ENCODE peak calls at places on chromosomes 2 and 18, in eight cellular contexts. F is skeletal muscle cell, P is activated T-cell treated with anti-CD3 and anti-CD28 coated beads for 4 hours, K is EH, N is Calu3, G is GM06990, B is non-pigmented ciliary epithelial cell, J is AG04450. V is an unnamed sample.

GRCh38 chr2:27370816-27371620 is 602 bp downstream of the SNX17 start:
- DNase-seq in F (no peak), P (no peak), K (peak), N (peak), G (peak), B (no peak), J (no peak), V (peak)

GRCh38 chr2:14313351-14313750 is 319.2 kb upstream of the LRATD1 start:
- DNase-seq in F (no peak), P (no peak), K (no peak), N (no peak), G (no peak), B (no peak), J (no peak), V (no peak)

GRCh38 chr2:240551809-240552208 is 6.0 kb downstream of the ANKMY1 start:
- DNase-seq in F (no peak), P (no peak), K (no peak), N (no peak), G (no peak), B (no peak), J (no peak), V (no peak)

GRCh38 chr18:46772396-46772795 is 15.5 kb upstream of the ST8SIA5 start:
- DNase-seq in F (no peak), P (no peak), K (no peak), N (no peak), G (no peak), B (no peak), J (no peak), V (no peak)

GRCh38 chr18:56789004-56789888 is 138.1 kb downstream of the WDR7 start:
- DNase-seq in F (no peak), P (no peak), K (peak), N (peak), G (peak), B (no peak), J (no peak), V (peak)

GRCh38 chr18:60895181-60895580 is 438.0 kb upstream of the CDH20 start:
- DNase-seq in F (no peak), P (no peak), K (no peak), N (peak), G (no peak), B (no peak), J (no peak), V (no peak)

GRCh38 chr2:39470580-39470979 is 33.5 kb upstream of the MAP4K3 start:
- DNase-seq in F (no peak), P (no peak), K (no peak), N (no peak), G (no peak), B (no peak), J (no peak), V (no peak)

GRCh38 chr18:8030201-8030600 is 463.1 kb downstream of the PTPRM start:
- DNase-seq in F (no peak), P (no peak), K (no peak), N (no peak), G (no peak), B (no peak), J (no peak), V (no peak)

GRCh38 chr18:57698571-57699276 is 77.1 kb upstream of the NARS1 start:
- DNase-seq in F (peak), P (no peak), K (peak), N (no peak), G (no peak), B (peak), J (peak), V (peak)

GRCh38 chr2:109164739-109165221 is 35.8 kb downstream of the SH3RF3 start:
- DNase-seq in F (peak), P (no peak), K (peak), N (no peak), G (no peak), B (no peak), J (no peak), V (peak)

GRCh38 chr2:141522702-141523101 is 608.1 kb downstream of the LRP1B start:
- DNase-seq in F (no peak), P (no peak), K (no peak), N (no peak), G (no peak), B (no peak), J (no peak), V (no peak)

GRCh38 chr2:158598856-158599517 is 142.2 kb downstream of the PKP4 start:
- DNase-seq in F (peak), P (no peak), K (peak), N (no peak), G (no peak), B (no peak), J (no peak), V (peak)

GRCh38 chr2:15760232-15760890 is 168.7 kb downstream of the DDX1 start:
- DNase-seq in F (no peak), P (no peak), K (no peak), N (no peak), G (no peak), B (no peak), J (no peak), V (no peak)

GRCh38 chr18:48391863-48392262 is 17.3 kb downstream of the ZBTB7C start:
- DNase-seq in F (no peak), P (no peak), K (no peak), N (no peak), G (no peak), B (no peak), J (no peak), V (no peak)

GRCh38 chr18:21557607-21558253 is 42.8 kb downstream of the ESCO1 start:
- DNase-seq in F (no peak), P (no peak), K (no peak), N (no peak), G (no peak), B (no peak), J (no peak), V (no peak)

GRCh38 chr2:148989882-148990493 is 48.5 kb upstream of the LYPD6B start:
- DNase-seq in F (peak), P (peak), K (peak), N (peak), G (no peak), B (peak), J (peak), V (peak)

GRCh38 chr2:9771481-9772017 is 71.7 kb upstream of the TAF1B start:
- DNase-seq in F (no peak), P (no peak), K (peak), N (no peak), G (no peak), B (no peak), J (peak), V (peak)

GRCh38 chr2:9232886-9233285 is 26.3 kb downstream of the ASAP2 start:
- DNase-seq in F (no peak), P (no peak), K (peak), N (no peak), G (no peak), B (no peak), J (no peak), V (no peak)

GRCh38 chr2:119485336-119486110 is 38.8 kb downstream of the SCTR start:
- DNase-seq in F (no peak), P (no peak), K (no peak), N (no peak), G (no peak), B (no peak), J (no peak), V (peak)

GRCh38 chr18:79749251-79750191 is 48.2 kb upstream of the KCNG2 start:
- DNase-seq in F (no peak), P (no peak), K (no peak), N (no peak), G (no peak), B (no peak), J (no peak), V (peak)

GRCh38 chr18:79951545-79952456 is at the start of gene SLC66A2:
- DNase-seq in F (peak), P (peak), K (peak), N (peak), G (peak), B (no peak), J (peak), V (peak)

GRCh38 chr2:176035013-176035691 is 33.1 kb upstream of the LNPK start:
- DNase-seq in F (no peak), P (no peak), K (no peak), N (no peak), G (no peak), B (no peak), J (no peak), V (no peak)

GRCh38 chr18:32888311-32888710 is 115.5 kb upstream of the KLHL14 start:
- DNase-seq in F (no peak), P (no peak), K (no peak), N (no peak), G (no peak), B (no peak), J (no peak), V (no peak)

GRCh38 chr2:29323961-29324360 is 208.7 kb downstream of the CLIP4 start:
- DNase-seq in F (no peak), P (no peak), K (no peak), N (no peak), G (no peak), B (no peak), J (no peak), V (peak)

GRCh38 chr2:20148411-20148810 is 76.5 kb downstream of the SDC1 start:
- DNase-seq in F (no peak), P (no peak), K (peak), N (no peak), G (no peak), B (no peak), J (no peak), V (peak)

GRCh38 chr18:991441-991840 is 86.8 kb downstream of the ADCYAP1 start:
- DNase-seq in F (no peak), P (no peak), K (no peak), N (no peak), G (no peak), B (no peak), J (no peak), V (peak)

GRCh38 chr2:128564551-128564950 is 245.9 kb upstream of the HS6ST1 start:
- DNase-seq in F (no peak), P (no peak), K (no peak), N (no peak), G (no peak), B (no peak), J (no peak), V (no peak)

GRCh38 chr2:239209806-239210205 is 191.0 kb downstream of the HDAC4 start:
- DNase-seq in F (no peak), P (no peak), K (no peak), N (no peak), G (no peak), B (no peak), J (no peak), V (no peak)

V was measured in GM23248.